ENCODE peak calls at places on chromosomes 13 and 19, in five cellular contexts. One of them, this sample, is unnamed.

GRCh38 chr13:75838366-75839017 is 202.4 kb downstream of the LMO7 start:
- DNase-seq in H7: no peak
- DNase-seq in body of pancreas: no peak
- DNase-seq in psoas muscle: no peak
- DNase-seq in AG04450: no peak
- DNase-seq in this sample: no peak

GRCh38 chr13:32838985-32839384 is 177.2 kb upstream of the KL start:
- DNase-seq in AG04450: no peak
- DNase-seq in psoas muscle: no peak
- DNase-seq in body of pancreas: peak
- DNase-seq in H7: no peak
- DNase-seq in this sample: no peak

GRCh38 chr13:65112123-65113075 is 2117.7 kb downstream of the PCDH9 start:
- DNase-seq in psoas muscle: no peak
- DNase-seq in body of pancreas: no peak
- DNase-seq in AG04450: no peak
- DNase-seq in H7: no peak
- DNase-seq in this sample: no peak

GRCh38 chr19:12891553-12892021 is 627 bp downstream of the GCDH start:
- DNase-seq in body of pancreas: no peak
- DNase-seq in H7: peak
- DNase-seq in AG04450: no peak
- DNase-seq in psoas muscle: no peak
- DNase-seq in this sample: no peak

GRCh38 chr13:75376792-75377402 is 105.1 kb downstream of the TBC1D4 start:
- DNase-seq in psoas muscle: no peak
- DNase-seq in body of pancreas: no peak
- DNase-seq in H7: no peak
- DNase-seq in AG04450: no peak
- DNase-seq in this sample: no peak

GRCh38 chr13:35140321-35140720 is 198.3 kb downstream of the NBEA start:
- DNase-seq in AG04450: no peak
- DNase-seq in H7: no peak
- DNase-seq in body of pancreas: no peak
- DNase-seq in psoas muscle: no peak
- DNase-seq in this sample: no peak

GRCh38 chr19:47663911-47664771 is 49.1 kb upstream of the EHD2 start:
- DNase-seq in psoas muscle: peak
- DNase-seq in H7: no peak
- DNase-seq in AG04450: peak
- DNase-seq in body of pancreas: peak
- DNase-seq in this sample: peak

GRCh38 chr19:8135946-8136618 is 13.3 kb downstream of the FBN3 start:
- DNase-seq in body of pancreas: no peak
- DNase-seq in AG04450: no peak
- DNase-seq in psoas muscle: no peak
- DNase-seq in H7: peak
- DNase-seq in this sample: no peak

GRCh38 chr13:50189450-50189849 is 174.2 kb downstream of the KCNRG start:
- DNase-seq in H7: peak
- DNase-seq in psoas muscle: no peak
- DNase-seq in AG04450: no peak
- DNase-seq in body of pancreas: no peak
- DNase-seq in this sample: no peak

GRCh38 chr13:33380487-33381079 is 95.0 kb upstream of the STARD13 start:
- DNase-seq in body of pancreas: no peak
- DNase-seq in psoas muscle: no peak
- DNase-seq in AG04450: no peak
- DNase-seq in H7: no peak
- DNase-seq in this sample: no peak

GRCh38 chr13:44432595-44432994 is 59.0 kb downstream of the SERP2 start:
- DNase-seq in psoas muscle: no peak
- DNase-seq in AG04450: no peak
- DNase-seq in body of pancreas: no peak
- DNase-seq in H7: no peak
- DNase-seq in this sample: no peak

DNA sequence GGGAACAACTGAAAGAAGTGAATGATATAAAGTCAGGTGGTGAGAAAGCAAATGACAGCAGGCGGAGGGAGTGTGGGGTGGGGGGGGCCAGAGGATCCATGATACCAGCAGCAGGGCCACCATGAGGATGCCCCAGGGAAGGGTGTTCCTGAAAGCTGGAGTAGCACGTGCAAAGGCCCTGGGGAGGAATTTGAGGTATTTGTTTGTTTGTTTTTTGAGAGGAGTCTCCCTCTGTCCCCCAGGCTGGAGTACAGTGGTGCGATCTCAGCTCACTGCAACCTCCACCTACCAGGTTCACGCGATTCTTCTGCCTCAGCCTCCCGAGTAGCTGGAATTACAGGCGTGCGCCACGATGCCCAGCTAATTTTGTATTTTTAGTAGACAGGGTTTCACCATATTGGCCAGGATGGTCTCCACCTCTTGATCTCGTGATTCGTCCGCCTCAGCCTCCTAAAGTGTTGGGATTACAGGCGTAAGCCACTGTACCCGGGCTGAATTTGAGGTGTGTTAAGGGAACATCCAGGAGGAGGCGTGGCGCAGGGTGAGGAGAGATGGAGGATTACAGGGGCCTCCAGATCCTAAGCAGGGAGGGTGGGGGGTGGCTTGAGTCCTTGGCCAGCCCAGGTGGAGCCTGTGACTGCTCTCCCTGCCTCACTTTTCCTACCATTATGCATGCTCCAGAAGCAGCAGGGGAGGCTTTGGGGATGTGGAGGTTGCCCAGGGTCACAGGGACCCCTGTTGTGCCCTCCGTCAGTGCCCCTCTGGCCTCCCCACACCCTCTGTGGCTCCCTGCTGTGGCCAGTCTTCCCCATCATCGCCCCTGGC is 12.4 kb upstream of the JUND start:
- DNase-seq in psoas muscle: no peak
- DNase-seq in AG04450: no peak
- DNase-seq in body of pancreas: no peak
- DNase-seq in H7: peak
- DNase-seq in this sample: peak
- H3K4me3 ChIP-seq in psoas muscle: peak
- H3K4me3 ChIP-seq in AG04450: no peak
- H3K4me3 ChIP-seq in body of pancreas: no peak
- H3K4me3 ChIP-seq in H7: peak
- H3K4me3 ChIP-seq in this sample: peak

GRCh38 chr19:10474962-10475451 is 28.1 kb downstream of the KEAP1 start:
- DNase-seq in H7: peak
- DNase-seq in psoas muscle: no peak
- DNase-seq in body of pancreas: no peak
- DNase-seq in AG04450: no peak
- DNase-seq in this sample: no peak

GRCh38 chr19:10478903-10479384 is 24.2 kb downstream of the KEAP1 start:
- DNase-seq in psoas muscle: peak
- DNase-seq in AG04450: peak
- DNase-seq in H7: peak
- DNase-seq in body of pancreas: peak
- DNase-seq in this sample: peak

GRCh38 chr19:10473192-10473591 is 30.0 kb downstream of the KEAP1 start:
- DNase-seq in body of pancreas: peak
- DNase-seq in H7: no peak
- DNase-seq in AG04450: no peak
- DNase-seq in psoas muscle: no peak
- DNase-seq in this sample: no peak

DNA sequence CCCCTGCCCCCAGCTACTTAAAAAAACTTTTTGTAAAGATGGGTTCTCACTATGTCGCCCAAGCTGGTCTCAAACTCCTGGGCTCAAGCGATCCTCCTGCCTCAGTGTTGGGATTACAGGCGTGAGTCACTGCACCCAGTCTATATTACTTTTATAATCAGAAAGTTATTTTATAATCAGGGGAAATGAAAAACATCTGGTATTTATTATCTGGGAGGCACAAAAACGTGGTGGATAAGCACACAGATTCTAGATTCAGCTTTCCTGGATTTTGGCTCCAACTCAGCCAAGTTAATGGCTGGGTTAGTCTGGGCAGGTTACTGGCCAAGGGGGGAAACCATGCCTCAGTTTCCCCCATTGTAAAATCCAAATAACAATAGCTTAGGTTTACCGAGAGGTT is 24.7 kb downstream of the KEAP1 start:
- DNase-seq in H7: no peak
- DNase-seq in psoas muscle: no peak
- DNase-seq in AG04450: no peak
- DNase-seq in body of pancreas: no peak
- DNase-seq in this sample: no peak
- H3K4me3 ChIP-seq in H7: no peak
- H3K4me3 ChIP-seq in psoas muscle: peak
- H3K4me3 ChIP-seq in AG04450: no peak
- H3K4me3 ChIP-seq in body of pancreas: no peak
- H3K4me3 ChIP-seq in this sample: peak

GRCh38 chr19:35739275-35740107 is 2.8 kb downstream of the IGFLR1 start:
- DNase-seq in AG04450: no peak
- DNase-seq in body of pancreas: no peak
- DNase-seq in psoas muscle: no peak
- DNase-seq in H7: peak
- DNase-seq in this sample: no peak
- H3K4me3 ChIP-seq in AG04450: peak
- H3K4me3 ChIP-seq in body of pancreas: no peak
- H3K4me3 ChIP-seq in psoas muscle: peak
- H3K4me3 ChIP-seq in H7: peak
- H3K4me3 ChIP-seq in this sample: peak

GRCh38 chr13:99973786-99974185 is 2.2 kb upstream of the ZIC5 start:
- DNase-seq in psoas muscle: no peak
- DNase-seq in AG04450: no peak
- DNase-seq in H7: no peak
- DNase-seq in body of pancreas: no peak
- DNase-seq in this sample: no peak

GRCh38 chr13:99972190-99972731 is 694 bp upstream of the ZIC5 start:
- DNase-seq in body of pancreas: no peak
- DNase-seq in AG04450: no peak
- DNase-seq in H7: peak
- DNase-seq in psoas muscle: no peak
- DNase-seq in this sample: no peak

GRCh38 chr13:99974296-99974938 is 2.9 kb upstream of the ZIC5 start:
- DNase-seq in psoas muscle: no peak
- DNase-seq in AG04450: no peak
- DNase-seq in H7: peak
- DNase-seq in body of pancreas: no peak
- DNase-seq in this sample: no peak

GRCh38 chr13:99971576-99972189 is at the start of gene ZIC5:
- DNase-seq in body of pancreas: no peak
- DNase-seq in psoas muscle: no peak
- DNase-seq in AG04450: no peak
- DNase-seq in H7: peak
- DNase-seq in this sample: no peak

DNA sequence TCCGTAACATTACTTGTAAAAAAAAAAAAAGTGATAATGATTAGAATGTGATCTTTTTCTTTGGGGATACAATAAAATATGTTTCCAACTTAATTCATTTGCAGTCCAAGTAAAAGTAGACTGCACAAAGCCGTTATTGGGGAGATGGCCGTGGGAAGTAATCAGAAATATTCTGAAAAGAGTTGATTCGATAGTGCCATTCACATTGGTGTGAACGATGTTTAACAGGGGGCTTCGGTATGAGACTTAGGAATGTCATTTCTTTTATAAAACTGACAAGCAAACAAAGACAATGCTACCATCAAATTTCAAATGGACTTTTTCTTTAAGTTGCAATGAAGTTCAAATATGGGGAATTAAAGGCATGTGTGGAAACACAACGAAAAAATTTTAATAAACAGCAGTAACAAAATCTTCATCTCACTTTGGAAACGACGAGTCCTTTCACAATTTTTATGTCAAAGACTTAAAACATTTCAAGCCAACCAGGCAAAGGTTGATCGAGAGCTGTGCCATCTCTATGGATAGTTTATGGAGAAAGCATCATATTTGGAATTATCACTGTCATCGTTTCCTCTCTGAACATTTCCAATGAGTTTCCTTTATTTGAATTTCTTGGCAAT is 1.7 kb upstream of the ZIC5 start:
- DNase-seq in psoas muscle: no peak
- DNase-seq in body of pancreas: no peak
- DNase-seq in H7: no peak
- DNase-seq in AG04450: no peak
- DNase-seq in this sample: no peak
- H3K4me3 ChIP-seq in psoas muscle: no peak
- H3K4me3 ChIP-seq in body of pancreas: no peak
- H3K4me3 ChIP-seq in H7: no peak
- H3K4me3 ChIP-seq in AG04450: no peak
- H3K4me3 ChIP-seq in this sample: no peak

DNA sequence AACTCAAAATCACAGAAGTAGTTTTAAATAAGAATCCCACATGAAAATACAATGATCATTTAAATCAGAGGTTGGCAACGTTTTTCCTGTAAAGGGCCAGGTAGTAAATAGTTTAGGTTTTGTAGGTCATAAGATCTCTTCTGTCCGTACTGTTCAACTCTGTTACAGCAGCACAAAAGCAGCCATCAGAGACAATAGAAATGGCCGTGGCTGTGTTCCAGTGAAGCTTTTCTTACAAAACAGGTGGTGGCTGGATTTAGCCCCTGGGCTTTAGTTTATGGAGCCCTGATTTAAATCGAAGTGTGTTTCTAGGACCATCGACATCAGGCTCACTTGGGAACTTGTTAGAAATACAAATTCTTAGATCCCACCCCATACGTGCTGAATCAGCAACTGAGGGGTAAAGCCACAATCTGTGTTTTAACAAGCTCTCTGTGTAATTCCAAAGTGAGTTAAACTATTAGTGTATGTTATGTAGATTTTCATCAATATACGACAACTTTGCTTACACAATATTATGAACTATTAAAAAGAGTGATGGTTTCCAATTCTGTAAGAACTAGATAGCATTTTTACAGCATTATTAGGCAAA is 54.8 kb upstream of the MIR17HG start:
- DNase-seq in H7: no peak
- DNase-seq in body of pancreas: no peak
- DNase-seq in psoas muscle: no peak
- DNase-seq in AG04450: no peak
- DNase-seq in this sample: no peak
- H3K4me3 ChIP-seq in H7: no peak
- H3K4me3 ChIP-seq in body of pancreas: no peak
- H3K4me3 ChIP-seq in psoas muscle: no peak
- H3K4me3 ChIP-seq in AG04450: no peak
- H3K4me3 ChIP-seq in this sample: no peak